ENCODE peak calls at places on chromosomes 11 and 22, in eight cellular contexts. S is tibial nerve; M is kidney epithelial cell; Q is activated CD8-positive, alpha-beta T cell treated with anti-CD3 and anti-CD28 coated beads for 36 hours; H is stomach; I is SHP77 treated with DMSO at 0.1 percent for 48 hours; V is head of caudate nucleus; X is effector CD4-positive, alpha-beta T cell. K is an unnamed sample.

GRCh38 chr11:121996574-121996973 is 119.4 kb downstream of the BLID start:
- DNase-seq in M (no peak), S (no peak), I (no peak), H (no peak), X (no peak), V (no peak), Q (no peak), K (no peak)

GRCh38 chr11:117180661-117181585 is 2.4 kb downstream of the SIDT2 start:
- DNase-seq in M (no peak), S (peak; percentile 81), X (peak; percentile 42), V (peak; percentile 87), I (peak; percentile 68), H (peak; percentile 87), Q (peak; percentile 86), K (no peak)

GRCh38 chr22:26734339-26735018 is 77.1 kb downstream of the MIAT start:
- DNase-seq in S (no peak), I (no peak), V (no peak), H (no peak), X (no peak), M (no peak), Q (no peak), K (no peak)

GRCh38 chr11:1006762-1007161 is 29.8 kb downstream of the MUC6 start:
- DNase-seq in M (no peak), X (no peak), V (peak; percentile 75), I (peak; percentile 53), Q (no peak), H (peak; percentile 55), S (no peak), K (no peak)

GRCh38 chr22:30250713-30251267 is 4.2 kb upstream of the LIF start:
- DNase-seq in S (no peak), Q (peak; percentile 80), I (no peak), M (peak; percentile 92), H (peak; percentile 38), V (no peak), X (no peak), K (no peak)

GRCh38 chr22:43060213-43060612 is 29.0 kb downstream of the TTLL1 start:
- DNase-seq in S (peak; percentile 20), H (peak; percentile 30), X (no peak), Q (peak; percentile 66), M (no peak), I (peak; percentile 13), V (no peak), K (no peak)

GRCh38 chr11:60914620-60915249 is 777 bp downstream of the TMEM109 start:
- DNase-seq in Q (peak; percentile 59), M (no peak), H (no peak), I (no peak), V (no peak), X (no peak), S (no peak), K (no peak)

GRCh38 chr11:131691558-131692041 is 321.2 kb downstream of the NTM start:
- DNase-seq in X (no peak), S (no peak), V (no peak), H (no peak), Q (peak; percentile 33), I (no peak), M (no peak), K (no peak)

GRCh38 chr11:123856444-123856843 is 29.0 kb downstream of the TMEM225 start:
- DNase-seq in X (no peak), Q (no peak), M (no peak), I (no peak), V (no peak), S (no peak), H (no peak), K (no peak)

GRCh38 chr22:31579835-31580242 is 82.2 kb downstream of the PISD start:
- DNase-seq in S (no peak), V (no peak), I (peak; percentile 52), Q (no peak), X (no peak), H (no peak), M (no peak), K (no peak)

GRCh38 chr11:126282742-126283591 is at the start of gene TIRAP:
- DNase-seq in M (no peak), Q (peak; percentile 73), H (peak; percentile 73), I (peak; percentile 12), S (peak; percentile 41), V (peak; percentile 63), X (peak; percentile 53), K (no peak)

GRCh38 chr11:28086569-28086968 is 21.4 kb downstream of the KIF18A start:
- DNase-seq in V (no peak), X (no peak), I (no peak), Q (no peak), S (no peak), H (no peak), M (no peak), K (no peak)

GRCh38 chr22:31604137-31604705 is 57.8 kb downstream of the PISD start:
- DNase-seq in H (no peak), S (no peak), V (no peak), Q (no peak), M (no peak), I (no peak), X (no peak), K (no peak)

GRCh38 chr11:19814421-19814820 is 101.8 kb downstream of the NAV2 start:
- DNase-seq in V (no peak), H (no peak), Q (no peak), S (no peak), X (no peak), M (no peak), I (no peak), K (no peak)

GRCh38 chr22:26660961-26661578 is 3.7 kb downstream of the MIAT start:
- DNase-seq in X (no peak), V (no peak), H (no peak), S (no peak), I (peak; percentile 53), M (no peak), Q (peak; percentile 22), K (no peak)

GRCh38 chr22:44823806-44824205 is 71.4 kb downstream of the ARHGAP8 start:
- DNase-seq in Q (no peak), X (no peak), H (no peak), M (no peak), V (no peak), I (no peak), S (no peak), K (no peak)

GRCh38 chr11:132312616-132313210 is 942.3 kb downstream of the NTM start:
- DNase-seq in X (no peak), Q (peak; percentile 4), S (no peak), V (peak; percentile 35), M (no peak), H (no peak), I (peak; percentile 1), K (no peak)

GRCh38 chr11:66115638-66116410 is 45.8 kb downstream of the PACS1 start:
- DNase-seq in Q (no peak), M (no peak), I (no peak), V (no peak), H (no peak), X (peak; percentile 12), S (no peak), K (no peak)

GRCh38 chr22:29268511-29269229 is 602 bp downstream of the EWSR1 start:
- DNase-seq in Q (peak; percentile 59), X (peak; percentile 22), M (no peak), I (no peak), H (peak; percentile 61), V (peak; percentile 58), S (peak; percentile 44), K (no peak)

GRCh38 chr11:66233301-66233700 is 35.1 kb upstream of the RAB1B start:
- DNase-seq in Q (no peak), M (no peak), X (no peak), H (no peak), S (no peak), I (no peak), V (no peak), K (no peak)

GRCh38 chr11:45929486-45930030 is 7.1 kb downstream of the LARGE2 start:
- DNase-seq in S (no peak), V (no peak), I (no peak), Q (no peak), M (no peak), X (no peak), H (no peak), K (no peak)

GRCh38 chr11:76102772-76103171 is 103.5 kb downstream of the WNT11 start:
- DNase-seq in M (no peak), X (no peak), Q (no peak), I (no peak), S (no peak), H (peak; percentile 49), V (no peak), K (no peak)

GRCh38 chr22:25800766-25801165 is 58.8 kb downstream of the MYO18B start:
- DNase-seq in I (no peak), H (no peak), X (no peak), Q (no peak), M (no peak), S (no peak), V (peak; percentile 30), K (no peak)

GRCh38 chr11:9834281-9834680 is 170.4 kb downstream of the SWAP70 start:
- DNase-seq in X (no peak), I (no peak), S (no peak), M (no peak), V (no peak), H (no peak), Q (no peak), K (no peak)

GRCh38 chr22:20979243-20979809 is 2.8 kb upstream of the LZTR1 start:
- DNase-seq in I (no peak), M (peak; percentile 49), S (no peak), X (peak; percentile 37), H (peak; percentile 67), Q (peak; percentile 85), V (peak; percentile 67), K (no peak)

GRCh38 chr11:64250875-64251721 is at the start of gene PLCB3:
- DNase-seq in M (no peak), V (peak; percentile 59), I (no peak), Q (peak; percentile 53), X (peak; percentile 59), H (peak; percentile 71), S (no peak), K (no peak)

GRCh38 chr22:17381237-17381913 is 12.1 kb downstream of the CECR2 start:
- DNase-seq in X (no peak), Q (no peak), V (no peak), M (no peak), I (no peak), S (no peak), H (no peak), K (no peak)

GRCh38 chr22:40597541-40598453 is 38.7 kb downstream of the MRTFA start:
- DNase-seq in M (no peak), H (peak; percentile 29), X (no peak), S (no peak), V (peak; percentile 27), Q (no peak), I (no peak), K (no peak)

GRCh38 chr11:130042093-130042591 is 27.6 kb upstream of the APLP2 start:
- DNase-seq in I (peak; percentile 70), V (no peak), M (peak; percentile 94), S (no peak), X (no peak), Q (no peak), H (no peak), K (no peak)

GRCh38 chr22:48754611-48755331 is 1072.9 kb downstream of the BRD1 start:
- DNase-seq in H (peak; percentile 10), M (no peak), V (no peak), X (no peak), Q (no peak), S (no peak), I (no peak), K (no peak)

GRCh38 chr11:86116996-86117705 is 48.3 kb upstream of the PICALM start:
- DNase-seq in S (no peak), Q (no peak), I (no peak), V (no peak), X (no peak), M (no peak), H (no peak), K (no peak)

GRCh38 chr11:131579932-131580387 is 209.5 kb downstream of the NTM start:
- DNase-seq in M (no peak), I (no peak), Q (peak; percentile 5), S (peak; percentile 8), X (no peak), V (peak; percentile 61), H (no peak), K (peak; percentile 3)

GRCh38 chr11:65785329-65786007 is 1.4 kb upstream of the OVOL1 start:
- DNase-seq in V (no peak), M (no peak), I (no peak), Q (peak; percentile 67), H (no peak), S (no peak), X (no peak), K (no peak)

K was measured in GOT3.